ENCODE peak calls at places on chromosomes 16 and 17, in nine cellular contexts. T, A, U, B, W, J, D, P and H are unnamed samples.

GRCh38 chr16:82182237-82183003 is 12.4 kb upstream of the MPHOSPH6 start:
- DNase-seq in T (no peak), A (no peak), B (no peak), U (no peak), D (no peak), J (no peak), W (no peak), P (no peak), H (no peak)

GRCh38 chr16:58243528-58244004 is 45.7 kb upstream of the CSNK2A2 start:
- DNase-seq in P (no peak), A (no peak), D (no peak), J (no peak), B (no peak), T (no peak), U (no peak), W (no peak), H (no peak)

GRCh38 chr17:69213059-69213813 is 15.4 kb downstream of the ABCA10 start:
- DNase-seq in B (no peak), U (no peak), J (no peak), D (no peak), A (no peak), P (no peak), T (no peak), W (no peak), H (no peak)

GRCh38 chr17:72566671-72567484 is 446.1 kb downstream of the SOX9 start:
- DNase-seq in B (no peak), W (no peak), J (no peak), D (no peak), U (no peak), P (no peak), T (no peak), A (no peak), H (no peak)

GRCh38 chr16:55471448-55472097 is 7.4 kb upstream of the MMP2 start:
- DNase-seq in W (no peak), A (no peak), B (peak; percentile 81), J (peak; percentile 91), T (no peak), P (no peak), D (no peak), U (peak; percentile 81), H (no peak)

GRCh38 chr16:4661661-4662060 is 31.7 kb upstream of the NUDT16L1 start:
- DNase-seq in W (no peak), D (no peak), J (no peak), U (no peak), B (peak; percentile 11), A (no peak), P (no peak), T (no peak), H (no peak)

GRCh38 chr17:74812109-74812864 is 36.1 kb upstream of the NAT9 start:
- DNase-seq in P (no peak), A (no peak), U (no peak), J (no peak), B (no peak), W (no peak), T (no peak), D (no peak), H (no peak)

GRCh38 chr16:11604783-11605563 is 18.3 kb upstream of the LITAF start:
- DNase-seq in J (no peak), U (peak; percentile 26), B (no peak), D (no peak), T (no peak), P (no peak), W (no peak), A (no peak), H (no peak)

GRCh38 chr16:11501583-11502138 is 85.1 kb downstream of the LITAF start:
- DNase-seq in U (no peak), W (no peak), T (no peak), D (no peak), B (no peak), A (no peak), P (no peak), J (no peak), H (no peak)

GRCh38 chr17:18182978-18183333 is 672 bp upstream of the ALKBH5 start:
- DNase-seq in U (no peak), B (peak; percentile 89), W (no peak), D (peak; percentile 77), A (peak; percentile 55), T (peak; percentile 79), J (peak; percentile 71), P (peak; percentile 63), H (peak; percentile 89)

GRCh38 chr17:9330903-9331272 is 244.7 kb downstream of the STX8 start:
- DNase-seq in J (no peak), D (no peak), U (no peak), B (no peak), T (no peak), P (no peak), W (no peak), A (no peak), H (no peak)

GRCh38 chr17:10523043-10523442 is 4.7 kb upstream of the MYH1 start:
- DNase-seq in P (no peak), A (no peak), T (no peak), U (no peak), W (no peak), J (no peak), D (no peak), B (no peak), H (no peak)

GRCh38 chr16:75074920-75075687 is 41.5 kb downstream of the LDHD start:
- DNase-seq in W (peak; percentile 87), P (no peak), U (no peak), J (no peak), D (peak; percentile 48), T (peak; percentile 62), A (no peak), B (no peak), H (peak; percentile 92)

GRCh38 chr17:29590261-29590978 is 972 bp upstream of the GIT1 start:
- DNase-seq in J (peak; percentile 47), T (no peak), B (peak; percentile 49), U (peak; percentile 66), P (no peak), A (no peak), D (peak; percentile 17), W (no peak), H (no peak)

GRCh38 chr17:39619786-39620101 is 7.0 kb upstream of the PPP1R1B start:
- DNase-seq in W (no peak), B (no peak), P (no peak), T (no peak), A (no peak), U (no peak), J (no peak), D (no peak), H (no peak)

GRCh38 chr17:61372436-61372835 is 27.2 kb upstream of the TBX2 start:
- DNase-seq in T (no peak), A (no peak), U (no peak), D (no peak), J (no peak), P (no peak), W (no peak), B (no peak), H (no peak)

GRCh38 chr17:79188048-79188447 is 113.4 kb downstream of the ENGASE start:
- DNase-seq in P (no peak), U (no peak), T (no peak), A (peak; percentile 75), B (no peak), J (no peak), W (no peak), D (no peak), H (no peak)

GRCh38 chr16:85767569-85767968 is 16.7 kb upstream of the C16orf74 start:
- DNase-seq in T (no peak), W (no peak), D (no peak), J (peak; percentile 93), U (peak; percentile 86), A (no peak), P (no peak), B (peak; percentile 91), H (no peak)

GRCh38 chr17:63440127-63440769 is 5.9 kb downstream of the CYB561 start:
- DNase-seq in W (no peak), J (no peak), B (no peak), A (no peak), U (no peak), P (no peak), T (no peak), D (no peak), H (no peak)

GRCh38 chr17:31156326-31156725 is 61.5 kb downstream of the NF1 start:
- DNase-seq in B (peak; percentile 84), T (no peak), A (no peak), D (no peak), W (no peak), J (peak; percentile 64), U (peak; percentile 34), P (no peak), H (no peak)

GRCh38 chr17:49508061-49508865 is 13.2 kb downstream of the NGFR start:
- DNase-seq in P (peak; percentile 25), B (peak; percentile 58), D (peak; percentile 45), W (no peak), T (no peak), A (no peak), J (peak; percentile 15), U (no peak), H (no peak)

GRCh38 chr16:86884256-86884655 is 305.9 kb downstream of the FOXL1 start:
- DNase-seq in T (no peak), W (no peak), B (peak; percentile 10), A (no peak), D (no peak), P (peak; percentile 28), U (no peak), J (no peak), H (no peak)

GRCh38 chr16:89700649-89701424 is 668 bp downstream of the SPATA2L start:
- DNase-seq in W (no peak), U (no peak), B (no peak), T (peak; percentile 51), P (no peak), A (peak; percentile 54), D (no peak), J (no peak), H (no peak)

GRCh38 chr17:1730345-1731193 is 6.1 kb downstream of the WDR81 start:
- DNase-seq in W (no peak), A (no peak), B (peak; percentile 82), D (no peak), P (peak; percentile 67), J (peak; percentile 82), U (peak; percentile 82), T (no peak), H (no peak)

GRCh38 chr16:1913327-1914083 is 4.7 kb downstream of the HS3ST6 start:
- DNase-seq in D (peak; percentile 39), W (no peak), B (no peak), T (no peak), P (no peak), U (no peak), A (no peak), J (no peak), H (no peak)

GRCh38 chr16:73048292-73049050 is 543 bp upstream of the ZFHX3 start:
- DNase-seq in U (no peak), B (peak; percentile 60), P (no peak), J (peak; percentile 40), D (no peak), W (no peak), T (no peak), A (no peak), H (no peak)

GRCh38 chr17:58643147-58643546 is 48.7 kb downstream of the TEX14 start:
- DNase-seq in T (no peak), U (peak; percentile 72), P (no peak), B (peak; percentile 57), J (peak; percentile 71), W (no peak), A (no peak), D (no peak), H (no peak)

GRCh38 chr17:1331708-1332107 is 52.2 kb downstream of the TRARG1 start:
- DNase-seq in D (no peak), U (no peak), P (no peak), B (no peak), W (no peak), J (no peak), T (no peak), A (no peak), H (no peak)

GRCh38 chr16:4410335-4411075 is 5.9 kb downstream of the CORO7 start:
- DNase-seq in T (no peak), A (no peak), P (peak; percentile 78), J (peak; percentile 93), D (no peak), W (no peak), B (peak; percentile 91), U (peak; percentile 96), H (no peak)

GRCh38 chr17:45385331-45385997 is 47.2 kb downstream of the ARHGAP27 start:
- DNase-seq in A (peak; percentile 86), J (peak; percentile 65), T (peak; percentile 86), D (peak; percentile 85), U (peak; percentile 71), P (peak; percentile 53), W (peak; percentile 57), B (peak; percentile 75), H (peak; percentile 73)

GRCh38 chr16:17325744-17326143 is 145.0 kb downstream of the XYLT1 start:
- DNase-seq in J (no peak), A (no peak), W (no peak), P (no peak), U (no peak), D (no peak), T (no peak), B (no peak), H (no peak)